ENCODE peak calls at places on chromosomes 11 and 22, in nine cellular contexts. Z is posterior cingulate gyrus, O is GM12892, G is HS-5, B is NCI-H2081, J is left colon, D is HCEC 1CT, U is HTR-8/SVneo, T is T-helper 22 cell. L is an unnamed sample.

GRCh38 chr11:67563354-67564114 is 20.1 kb upstream of the GSTP1 start:
- DNase-seq in Z (no peak), O (no peak), G (peak; percentile 77), B (no peak), J (peak; percentile 68), D (peak; percentile 80), U (peak; percentile 63), T (no peak), L (peak; percentile 67)

GRCh38 chr11:22832315-22833041 is 2.9 kb upstream of the SVIP start:
- DNase-seq in Z (no peak), O (no peak), G (peak; percentile 23), B (no peak), J (no peak), D (peak; percentile 17), U (no peak), T (no peak), L (no peak)

GRCh38 chr11:3206128-3206921 is 12.3 kb downstream of the MRGPRG start:
- DNase-seq in Z (no peak), O (no peak), G (no peak), B (no peak), J (no peak), D (no peak), U (no peak), T (no peak), L (peak; percentile 18)

GRCh38 chr22:26770624-26771023 is 113.2 kb downstream of the MIAT start:
- DNase-seq in Z (no peak), O (no peak), G (no peak), B (no peak), J (no peak), D (peak; percentile 6), U (no peak), T (no peak), L (no peak)

GRCh38 chr11:13446444-13446843 is 16.6 kb downstream of the BTBD10 start:
- DNase-seq in Z (no peak), O (no peak), G (no peak), B (no peak), J (no peak), D (peak; percentile 70), U (peak; percentile 14), T (no peak), L (no peak)

GRCh38 chr11:21142007-21142406 is 472.6 kb downstream of the NELL1 start:
- DNase-seq in Z (no peak), O (no peak), G (no peak), B (peak; percentile 3), J (no peak), D (no peak), U (no peak), T (no peak), L (no peak)

GRCh38 chr11:44300881-44301855 is 8.8 kb downstream of the ALX4 start:
- DNase-seq in Z (no peak), O (no peak), G (no peak), B (no peak), J (no peak), D (no peak), U (peak; percentile 73), T (no peak), L (no peak)

GRCh38 chr22:20084547-20085413 is 4.7 kb downstream of the DGCR8 start:
- DNase-seq in Z (peak; percentile 19), O (no peak), G (no peak), B (no peak), J (no peak), D (no peak), U (no peak), T (no peak), L (no peak)

GRCh38 chr11:40337118-40337517 is 1122.3 kb downstream of the LRRC4C start:
- DNase-seq in Z (no peak), O (no peak), G (peak; percentile 9), B (no peak), J (no peak), D (peak; percentile 16), U (no peak), T (no peak), L (no peak)

GRCh38 chr11:57597971-57598830 is 716 bp downstream of the SERPING1 start:
- DNase-seq in Z (peak; percentile 52), O (no peak), G (no peak), B (no peak), J (peak; percentile 58), D (peak; percentile 42), U (no peak), T (no peak), L (peak; percentile 62)

GRCh38 chr11:75386912-75387311 is 12.4 kb upstream of the RPS3 start:
- DNase-seq in Z (no peak), O (no peak), G (no peak), B (no peak), J (peak; percentile 62), D (no peak), U (no peak), T (no peak), L (no peak)

GRCh38 chr11:35619754-35620640 is 1.7 kb downstream of the FJX1 start:
- DNase-seq in Z (peak; percentile 38), O (no peak), G (no peak), B (peak; percentile 40), J (no peak), D (peak; percentile 57), U (peak; percentile 37), T (no peak), L (no peak)

GRCh38 chr22:28021116-28021997 is 102.3 kb upstream of the PITPNB start:
- DNase-seq in Z (no peak), O (no peak), G (no peak), B (no peak), J (no peak), D (no peak), U (no peak), T (no peak), L (no peak)

GRCh38 chr11:11580831-11581492 is 40.8 kb downstream of the GALNT18 start:
- DNase-seq in Z (no peak), O (no peak), G (no peak), B (peak; percentile 68), J (no peak), D (no peak), U (no peak), T (no peak), L (no peak)

GRCh38 chr11:83818349-83818748 is 532.2 kb upstream of the CCDC90B start:
- DNase-seq in Z (no peak), O (no peak), G (peak; percentile 45), B (no peak), J (no peak), D (peak; percentile 20), U (no peak), T (no peak), L (no peak)

GRCh38 chr22:48316876-48317250 is 1510.8 kb downstream of the BRD1 start:
- DNase-seq in Z (no peak), O (no peak), G (no peak), B (no peak), J (no peak), D (no peak), U (no peak), T (no peak), L (peak; percentile 41)

GRCh38 chr22:19522881-19523239 is 1.4 kb downstream of the CLDN5 start:
- DNase-seq in Z (no peak), O (no peak), G (no peak), B (no peak), J (no peak), D (no peak), U (no peak), T (no peak), L (no peak)

GRCh38 chr11:126426126-126426525 is 70.6 kb downstream of the ST3GAL4 start:
- DNase-seq in Z (no peak), O (no peak), G (no peak), B (no peak), J (no peak), D (no peak), U (no peak), T (no peak), L (no peak)

GRCh38 chr11:122097419-122098001 is 18.5 kb downstream of the BLID start:
- DNase-seq in Z (no peak), O (no peak), G (no peak), B (peak; percentile 78), J (no peak), D (peak; percentile 38), U (no peak), T (no peak), L (no peak)

GRCh38 chr11:10326080-10326964 is 21.4 kb downstream of the ADM start:
- DNase-seq in Z (no peak), O (no peak), G (no peak), B (no peak), J (peak; percentile 90), D (peak; percentile 76), U (no peak), T (no peak), L (no peak)

GRCh38 chr11:95076416-95076815 is 9.7 kb downstream of the SRSF8 start:
- DNase-seq in Z (no peak), O (no peak), G (no peak), B (no peak), J (no peak), D (peak; percentile 89), U (no peak), T (no peak), L (no peak)

GRCh38 chr22:28112548-28113043 is 193.5 kb upstream of the PITPNB start:
- DNase-seq in Z (no peak), O (no peak), G (no peak), B (no peak), J (no peak), D (peak; percentile 58), U (peak; percentile 12), T (no peak), L (no peak)

GRCh38 chr11:83061883-83062282 is 9.8 kb downstream of the RAB30 start:
- DNase-seq in Z (no peak), O (peak; percentile 34), G (no peak), B (no peak), J (no peak), D (no peak), U (no peak), T (no peak), L (no peak)

GRCh38 chr11:78402842-78403241 is 14.8 kb downstream of the GAB2 start:
- DNase-seq in Z (no peak), O (no peak), G (no peak), B (no peak), J (no peak), D (no peak), U (no peak), T (no peak), L (no peak)

GRCh38 chr22:29702931-29703594 is 16.7 kb upstream of the CABP7 start:
- DNase-seq in Z (peak; percentile 51), O (no peak), G (no peak), B (peak; percentile 40), J (no peak), D (no peak), U (no peak), T (no peak), L (no peak)

GRCh38 chr11:113831314-113831713 is 44.1 kb downstream of the USP28 start:
- DNase-seq in Z (no peak), O (no peak), G (no peak), B (no peak), J (no peak), D (no peak), U (no peak), T (no peak), L (no peak)

GRCh38 chr11:104254347-104254746 is 90.4 kb upstream of the PDGFD start:
- DNase-seq in Z (no peak), O (no peak), G (no peak), B (peak; percentile 47), J (no peak), D (peak; percentile 48), U (peak; percentile 24), T (no peak), L (no peak)

GRCh38 chr22:46070215-46070721 is 80.1 kb upstream of the PPARA start:
- DNase-seq in Z (peak; percentile 30), O (no peak), G (no peak), B (no peak), J (peak; percentile 70), D (peak; percentile 64), U (no peak), T (no peak), L (peak; percentile 89)

GRCh38 chr11:3920148-3920852 is 64.8 kb downstream of the STIM1 start:
- DNase-seq in Z (no peak), O (no peak), G (peak; percentile 59), B (no peak), J (peak; percentile 33), D (peak; percentile 79), U (no peak), T (peak; percentile 35), L (peak; percentile 79)

GRCh38 chr11:46006418-46007070 is 84.1 kb downstream of the LARGE2 start:
- DNase-seq in Z (no peak), O (peak; percentile 13), G (peak; percentile 48), B (peak; percentile 76), J (no peak), D (peak; percentile 69), U (peak; percentile 76), T (no peak), L (no peak)

GRCh38 chr22:42388130-42388797 is 43.9 kb downstream of the NFAM1 start:
- DNase-seq in Z (peak; percentile 84), O (no peak), G (no peak), B (peak; percentile 74), J (no peak), D (no peak), U (no peak), T (no peak), L (no peak)

L was measured in Peyer's patch.